ENCODE peak calls at places on chromosomes 11 and 22, in ten cellular contexts. U is anterior cingulate cortex, W is skeletal muscle cell, F is RWPE1, J is hippocampal formation, R is T47D, S is posterior vena cava, L is mesothelial cell of epicardium, D is transverse colon, B is EH. E is an unnamed sample.

GRCh38 chr11:32029721-32030120 is 61.2 kb upstream of the RCN1 start:
- DNase-seq in U (no peak), W (no peak), F (no peak), J (no peak), R (no peak), S (no peak), L (no peak), D (no peak), B (no peak), E (no peak)

GRCh38 chr22:20904980-20905355 is 12.2 kb upstream of the CRKL start:
- DNase-seq in U (no peak), W (no peak), F (no peak), J (no peak), R (no peak), S (peak), L (no peak), D (no peak), B (no peak), E (no peak)

GRCh38 chr22:49290286-49290685 is 537.4 kb downstream of the BRD1 start:
- DNase-seq in U (no peak), W (no peak), F (no peak), J (no peak), R (no peak), S (peak), L (no peak), D (no peak), B (no peak), E (no peak)

GRCh38 chr11:46239801-46240061 is 37.7 kb upstream of the CREB3L1 start:
- DNase-seq in U (no peak), W (no peak), F (no peak), J (no peak), R (no peak), S (no peak), L (no peak), D (no peak), B (peak), E (no peak)

GRCh38 chr11:69384548-69385465 is 90.9 kb downstream of the MYEOV start:
- DNase-seq in U (no peak), W (no peak), F (no peak), J (no peak), R (no peak), S (peak), L (peak), D (no peak), B (no peak), E (no peak)

GRCh38 chr11:721347-721912 is 15.4 kb downstream of the EPS8L2 start:
- DNase-seq in U (no peak), W (no peak), F (no peak), J (no peak), R (no peak), S (no peak), L (no peak), D (no peak), B (no peak), E (no peak)

GRCh38 chr11:22459053-22459452 is 120.9 kb downstream of the SLC17A6 start:
- DNase-seq in U (no peak), W (peak), F (peak), J (no peak), R (no peak), S (no peak), L (no peak), D (no peak), B (peak), E (no peak)

GRCh38 chr11:14904745-14905103 is 12.7 kb upstream of the CYP2R1 start:
- DNase-seq in U (peak), W (no peak), F (no peak), J (peak), R (no peak), S (peak), L (no peak), D (peak), B (peak), E (no peak)

GRCh38 chr11:111912535-111912934 is at the start of gene HSPB2:
- DNase-seq in U (no peak), W (no peak), F (no peak), J (no peak), R (no peak), S (no peak), L (no peak), D (no peak), B (peak), E (no peak)

GRCh38 chr22:34814260-34814659 is 251.7 kb upstream of the ISX start:
- DNase-seq in U (no peak), W (no peak), F (no peak), J (no peak), R (no peak), S (no peak), L (no peak), D (no peak), B (peak), E (no peak)

GRCh38 chr22:40176921-40177737 is 596 bp upstream of the TNRC6B start:
- DNase-seq in U (no peak), W (no peak), F (no peak), J (no peak), R (no peak), S (no peak), L (no peak), D (peak), B (peak), E (peak)

GRCh38 chr11:128469220-128469619 is 118.1 kb downstream of the ETS1 start:
- DNase-seq in U (no peak), W (no peak), F (no peak), J (no peak), R (no peak), S (no peak), L (no peak), D (peak), B (no peak), E (no peak)

GRCh38 chr11:9626778-9627394 is 37.0 kb upstream of the SWAP70 start:
- DNase-seq in U (no peak), W (no peak), F (no peak), J (no peak), R (no peak), S (no peak), L (no peak), D (no peak), B (no peak), E (no peak)

E was measured in NCI-H460.